ENCODE peak calls at places on chromosomes 5 and 9, in seven cellular contexts. One of them, this sample, is unnamed.

GRCh38 chr9:108668191-108668940 is 187.4 kb downstream of the ACTL7B start:
- DNase-seq in heart left ventricle: no peak
- DNase-seq in H9: no peak
- DNase-seq in CD8-positive, alpha-beta memory T cell: no peak
- DNase-seq in uterus: no peak
- DNase-seq in K562: no peak
- DNase-seq in fibroblast of lung: no peak
- DNase-seq in this sample: no peak

GRCh38 chr5:138353550-138353893 is 1.0 kb downstream of the KDM3B start:
- DNase-seq in heart left ventricle: no peak
- DNase-seq in H9: no peak
- DNase-seq in CD8-positive, alpha-beta memory T cell: no peak
- DNase-seq in uterus: no peak
- DNase-seq in K562: no peak
- DNase-seq in fibroblast of lung: no peak
- DNase-seq in this sample: no peak

GRCh38 chr5:54443264-54443663 is 12.2 kb upstream of the HSPB3 start:
- DNase-seq in heart left ventricle: no peak
- DNase-seq in H9: no peak
- DNase-seq in CD8-positive, alpha-beta memory T cell: no peak
- DNase-seq in uterus: peak; percentile 26
- DNase-seq in K562: peak; percentile 47
- DNase-seq in fibroblast of lung: peak; percentile 71
- DNase-seq in this sample: peak; percentile 30

GRCh38 chr5:159010611-159011497 is 88.9 kb downstream of the EBF1 start:
- DNase-seq in heart left ventricle: peak; percentile 49
- DNase-seq in H9: no peak
- DNase-seq in CD8-positive, alpha-beta memory T cell: no peak
- DNase-seq in uterus: no peak
- DNase-seq in K562: no peak
- DNase-seq in fibroblast of lung: peak; percentile 43
- DNase-seq in this sample: no peak

GRCh38 chr5:31270396-31270795 is 76.9 kb downstream of the CDH6 start:
- DNase-seq in heart left ventricle: no peak
- DNase-seq in H9: no peak
- DNase-seq in CD8-positive, alpha-beta memory T cell: no peak
- DNase-seq in uterus: no peak
- DNase-seq in K562: peak; percentile 58
- DNase-seq in fibroblast of lung: peak; percentile 8
- DNase-seq in this sample: peak; percentile 30

GRCh38 chr9:127796899-127797370 is 5.7 kb upstream of the FPGS start:
- DNase-seq in heart left ventricle: no peak
- DNase-seq in H9: no peak
- DNase-seq in CD8-positive, alpha-beta memory T cell: no peak
- DNase-seq in uterus: no peak
- DNase-seq in K562: no peak
- DNase-seq in fibroblast of lung: no peak
- DNase-seq in this sample: no peak

GRCh38 chr5:143400541-143401252 is 2.8 kb downstream of the NR3C1 start:
- DNase-seq in heart left ventricle: peak; percentile 33
- DNase-seq in H9: no peak
- DNase-seq in CD8-positive, alpha-beta memory T cell: no peak
- DNase-seq in uterus: no peak
- DNase-seq in K562: no peak
- DNase-seq in fibroblast of lung: peak; percentile 55
- DNase-seq in this sample: no peak

GRCh38 chr5:57915536-57915935 is 432.9 kb upstream of the ACTBL2 start:
- DNase-seq in heart left ventricle: no peak
- DNase-seq in H9: no peak
- DNase-seq in CD8-positive, alpha-beta memory T cell: no peak
- DNase-seq in uterus: no peak
- DNase-seq in K562: no peak
- DNase-seq in fibroblast of lung: no peak
- DNase-seq in this sample: no peak

GRCh38 chr5:103442756-103443155 is 119.8 kb downstream of the NUDT12 start:
- DNase-seq in heart left ventricle: no peak
- DNase-seq in H9: no peak
- DNase-seq in CD8-positive, alpha-beta memory T cell: no peak
- DNase-seq in uterus: no peak
- DNase-seq in K562: no peak
- DNase-seq in fibroblast of lung: no peak
- DNase-seq in this sample: no peak

GRCh38 chr5:139210585-139210984 is 12.4 kb upstream of the SIL1 start:
- DNase-seq in heart left ventricle: no peak
- DNase-seq in H9: no peak
- DNase-seq in CD8-positive, alpha-beta memory T cell: no peak
- DNase-seq in uterus: no peak
- DNase-seq in K562: no peak
- DNase-seq in fibroblast of lung: no peak
- DNase-seq in this sample: no peak

GRCh38 chr5:139743804-139744203 is 51.8 kb upstream of the PSD2 start:
- DNase-seq in heart left ventricle: no peak
- DNase-seq in H9: no peak
- DNase-seq in CD8-positive, alpha-beta memory T cell: no peak
- DNase-seq in uterus: no peak
- DNase-seq in K562: no peak
- DNase-seq in fibroblast of lung: no peak
- DNase-seq in this sample: no peak

GRCh38 chr5:168449166-168449565 is 37.1 kb upstream of the RARS1 start:
- DNase-seq in heart left ventricle: no peak
- DNase-seq in H9: no peak
- DNase-seq in CD8-positive, alpha-beta memory T cell: no peak
- DNase-seq in uterus: no peak
- DNase-seq in K562: no peak
- DNase-seq in fibroblast of lung: no peak
- DNase-seq in this sample: no peak

GRCh38 chr5:176151286-176151685 is 86.9 kb upstream of the SIMC1 start:
- DNase-seq in heart left ventricle: no peak
- DNase-seq in H9: no peak
- DNase-seq in CD8-positive, alpha-beta memory T cell: no peak
- DNase-seq in uterus: no peak
- DNase-seq in K562: no peak
- DNase-seq in fibroblast of lung: peak; percentile 49
- DNase-seq in this sample: no peak

GRCh38 chr9:81455826-81456225 is 233.5 kb downstream of the TLE1 start:
- DNase-seq in heart left ventricle: no peak
- DNase-seq in H9: no peak
- DNase-seq in CD8-positive, alpha-beta memory T cell: no peak
- DNase-seq in uterus: no peak
- DNase-seq in K562: no peak
- DNase-seq in fibroblast of lung: no peak
- DNase-seq in this sample: no peak

GRCh38 chr5:50823568-50823967 is 157.1 kb downstream of the PARP8 start:
- DNase-seq in heart left ventricle: no peak
- DNase-seq in H9: no peak
- DNase-seq in CD8-positive, alpha-beta memory T cell: no peak
- DNase-seq in uterus: no peak
- DNase-seq in K562: no peak
- DNase-seq in fibroblast of lung: no peak
- DNase-seq in this sample: no peak

GRCh38 chr5:179731791-179732411 is 721 bp upstream of the MAML1 start:
- DNase-seq in heart left ventricle: peak; percentile 11
- DNase-seq in H9: peak; percentile 36
- DNase-seq in CD8-positive, alpha-beta memory T cell: no peak
- DNase-seq in uterus: peak; percentile 29
- DNase-seq in K562: no peak
- DNase-seq in fibroblast of lung: peak; percentile 91
- DNase-seq in this sample: no peak

GRCh38 chr5:6634327-6634713 is 1.1 kb downstream of the SRD5A1 start:
- DNase-seq in heart left ventricle: no peak
- DNase-seq in H9: no peak
- DNase-seq in CD8-positive, alpha-beta memory T cell: no peak
- DNase-seq in uterus: no peak
- DNase-seq in K562: no peak
- DNase-seq in fibroblast of lung: no peak
- DNase-seq in this sample: no peak

GRCh38 chr5:134417707-134418106 is 6.0 kb upstream of the CDKN2AIPNL start:
- DNase-seq in heart left ventricle: no peak
- DNase-seq in H9: no peak
- DNase-seq in CD8-positive, alpha-beta memory T cell: no peak
- DNase-seq in uterus: no peak
- DNase-seq in K562: no peak
- DNase-seq in fibroblast of lung: no peak
- DNase-seq in this sample: no peak

GRCh38 chr5:38601843-38602424 is 45.5 kb upstream of the LIFR start:
- DNase-seq in heart left ventricle: no peak
- DNase-seq in H9: no peak
- DNase-seq in CD8-positive, alpha-beta memory T cell: no peak
- DNase-seq in uterus: no peak
- DNase-seq in K562: no peak
- DNase-seq in fibroblast of lung: peak; percentile 46
- DNase-seq in this sample: no peak

GRCh38 chr9:110752766-110753165 is 84.2 kb downstream of the MUSK start:
- DNase-seq in heart left ventricle: no peak
- DNase-seq in H9: no peak
- DNase-seq in CD8-positive, alpha-beta memory T cell: no peak
- DNase-seq in uterus: no peak
- DNase-seq in K562: no peak
- DNase-seq in fibroblast of lung: peak; percentile 96
- DNase-seq in this sample: no peak

GRCh38 chr5:136192015-136192525 is 892 bp downstream of the SMIM32 start:
- DNase-seq in heart left ventricle: no peak
- DNase-seq in H9: peak; percentile 57
- DNase-seq in CD8-positive, alpha-beta memory T cell: no peak
- DNase-seq in uterus: no peak
- DNase-seq in K562: no peak
- DNase-seq in fibroblast of lung: no peak
- DNase-seq in this sample: no peak

GRCh38 chr5:3120013-3120412 is 368.5 kb upstream of the IRX2 start:
- DNase-seq in heart left ventricle: no peak
- DNase-seq in H9: no peak
- DNase-seq in CD8-positive, alpha-beta memory T cell: no peak
- DNase-seq in uterus: no peak
- DNase-seq in K562: no peak
- DNase-seq in fibroblast of lung: no peak
- DNase-seq in this sample: no peak
- H3K4me1 ChIP-seq in heart left ventricle: no peaks in the 10 kb centered on the region
- H3K4me1 ChIP-seq in H9: peaks cover 19% of the 10 kb centered on the region
- H3K4me1 ChIP-seq in CD8-positive, alpha-beta memory T cell: no peaks in the 10 kb centered on the region
- H3K4me1 ChIP-seq in uterus: no peaks in the 10 kb centered on the region
- H3K4me1 ChIP-seq in K562: no peaks in the 10 kb centered on the region
- H3K4me1 ChIP-seq in fibroblast of lung: no peaks in the 10 kb centered on the region
- H3K4me1 ChIP-seq in this sample: peaks cover 98% of the 10 kb centered on the region

GRCh38 chr9:106866243-106866642 is 3.3 kb downstream of the ZNF462 start:
- DNase-seq in heart left ventricle: no peak
- DNase-seq in H9: no peak
- DNase-seq in CD8-positive, alpha-beta memory T cell: no peak
- DNase-seq in uterus: no peak
- DNase-seq in K562: no peak
- DNase-seq in fibroblast of lung: no peak
- DNase-seq in this sample: no peak
- H3K4me1 ChIP-seq in heart left ventricle: peaks cover 38% of the 10 kb centered on the region
- H3K4me1 ChIP-seq in H9: peaks cover 29% of the 10 kb centered on the region
- H3K4me1 ChIP-seq in CD8-positive, alpha-beta memory T cell: peaks cover 2% of the 10 kb centered on the region
- H3K4me1 ChIP-seq in uterus: peaks cover 4% of the 10 kb centered on the region
- H3K4me1 ChIP-seq in K562: no peaks in the 10 kb centered on the region
- H3K4me1 ChIP-seq in fibroblast of lung: no peaks in the 10 kb centered on the region
- H3K4me1 ChIP-seq in this sample: peaks cover 9% of the 10 kb centered on the region

GRCh38 chr5:111232311-111233049 is 8.3 kb downstream of the CAMK4 start:
- DNase-seq in heart left ventricle: no peak
- DNase-seq in H9: no peak
- DNase-seq in CD8-positive, alpha-beta memory T cell: peak; percentile 72
- DNase-seq in uterus: no peak
- DNase-seq in K562: no peak
- DNase-seq in fibroblast of lung: no peak
- DNase-seq in this sample: no peak

GRCh38 chr5:111227805-111228204 is 3.6 kb downstream of the CAMK4 start:
- DNase-seq in heart left ventricle: no peak
- DNase-seq in H9: no peak
- DNase-seq in CD8-positive, alpha-beta memory T cell: peak; percentile 54
- DNase-seq in uterus: no peak
- DNase-seq in K562: no peak
- DNase-seq in fibroblast of lung: peak; percentile 83
- DNase-seq in this sample: no peak

GRCh38 chr5:111229126-111229525 is 4.9 kb downstream of the CAMK4 start:
- DNase-seq in heart left ventricle: no peak
- DNase-seq in H9: no peak
- DNase-seq in CD8-positive, alpha-beta memory T cell: no peak
- DNase-seq in uterus: no peak
- DNase-seq in K562: no peak
- DNase-seq in fibroblast of lung: no peak
- DNase-seq in this sample: no peak

GRCh38 chr5:111231053-111231586 is 6.9 kb downstream of the CAMK4 start:
- DNase-seq in heart left ventricle: no peak
- DNase-seq in H9: no peak
- DNase-seq in CD8-positive, alpha-beta memory T cell: peak; percentile 40
- DNase-seq in uterus: no peak
- DNase-seq in K562: no peak
- DNase-seq in fibroblast of lung: no peak
- DNase-seq in this sample: no peak

DNA sequence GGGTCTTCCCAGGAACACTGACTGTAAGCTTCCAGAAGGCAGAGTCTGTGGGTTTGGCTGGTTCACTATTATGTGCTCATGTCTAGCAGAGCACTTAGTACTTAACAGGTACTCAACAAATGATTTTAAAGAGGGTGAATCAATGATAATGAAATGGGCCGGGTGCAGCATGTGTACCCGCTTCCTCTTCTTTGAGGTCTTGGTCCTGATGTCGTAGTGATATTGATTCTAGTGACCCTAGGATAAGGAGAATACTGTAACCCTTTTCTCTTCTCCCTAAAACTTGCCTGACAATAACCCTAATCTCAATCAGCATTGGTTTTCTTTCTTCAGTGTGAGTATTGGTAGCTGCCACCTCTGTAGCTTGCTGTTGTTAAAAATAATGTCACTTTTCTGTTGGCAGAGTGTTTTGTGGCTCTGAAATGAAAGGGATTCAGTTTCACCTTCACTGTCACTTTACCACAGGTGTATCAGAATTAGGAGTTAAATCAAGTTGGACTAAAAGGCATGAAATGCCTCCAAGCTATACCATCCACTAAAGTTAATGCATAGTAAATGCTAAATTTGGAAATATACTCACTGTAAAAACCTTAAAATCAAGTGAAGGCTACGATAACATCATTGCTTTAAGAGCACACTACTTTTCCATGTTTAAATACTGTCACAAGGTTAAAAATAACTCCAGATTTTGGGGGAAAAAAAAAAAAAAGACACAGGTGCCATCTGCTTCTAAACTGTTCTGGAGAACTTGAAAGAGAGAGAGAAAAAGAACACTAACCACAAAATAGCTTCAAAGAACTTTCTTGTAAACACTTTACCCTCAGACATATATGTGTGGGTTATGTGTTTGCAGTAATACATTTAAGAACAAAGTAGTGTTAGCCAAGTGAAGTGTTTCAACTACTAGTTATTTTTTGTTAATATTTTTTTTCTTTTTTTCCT is 6.0 kb downstream of the CAMK4 start:
- DNase-seq in heart left ventricle: no peak
- DNase-seq in H9: no peak
- DNase-seq in CD8-positive, alpha-beta memory T cell: peak; percentile 82
- DNase-seq in uterus: no peak
- DNase-seq in K562: no peak
- DNase-seq in fibroblast of lung: no peak
- DNase-seq in this sample: no peak
- H3K4me1 ChIP-seq in heart left ventricle: no peaks in the 10 kb centered on the region
- H3K4me1 ChIP-seq in H9: no peaks in the 10 kb centered on the region
- H3K4me1 ChIP-seq in CD8-positive, alpha-beta memory T cell: peaks cover 77% of the 10 kb centered on the region
- H3K4me1 ChIP-seq in uterus: no peaks in the 10 kb centered on the region
- H3K4me1 ChIP-seq in K562: no peaks in the 10 kb centered on the region
- H3K4me1 ChIP-seq in fibroblast of lung: peaks cover 6% of the 10 kb centered on the region
- H3K4me1 ChIP-seq in this sample: peaks cover 5% of the 10 kb centered on the region

GRCh38 chr5:14821721-14822120 is 49.9 kb downstream of the ANKH start:
- DNase-seq in heart left ventricle: no peak
- DNase-seq in H9: no peak
- DNase-seq in CD8-positive, alpha-beta memory T cell: no peak
- DNase-seq in uterus: no peak
- DNase-seq in K562: no peak
- DNase-seq in fibroblast of lung: no peak
- DNase-seq in this sample: no peak
- H3K4me1 ChIP-seq in heart left ventricle: peaks cover 8% of the 10 kb centered on the region
- H3K4me1 ChIP-seq in H9: no peaks in the 10 kb centered on the region
- H3K4me1 ChIP-seq in CD8-positive, alpha-beta memory T cell: no peaks in the 10 kb centered on the region
- H3K4me1 ChIP-seq in uterus: no peaks in the 10 kb centered on the region
- H3K4me1 ChIP-seq in K562: no peaks in the 10 kb centered on the region
- H3K4me1 ChIP-seq in fibroblast of lung: peaks cover 4% of the 10 kb centered on the region
- H3K4me1 ChIP-seq in this sample: no peaks in the 10 kb centered on the region